ENCODE peak calls at places on chromosome 17, in five cellular contexts. C is AG09309, B is fibroblast of mammary gland, A is sigmoid colon, O is Caco-2. R is an unnamed sample.

GRCh38 chr17:17723354-17724261 is 42.4 kb downstream of the RAI1 start:
- DNase-seq in C (peak), B (peak), A (no peak), O (no peak), R (peak)

GRCh38 chr17:46012506-46013079 is 13.5 kb downstream of the STH start:
- DNase-seq in C (no peak), B (no peak), A (no peak), O (no peak), R (no peak)

GRCh38 chr17:61504697-61505096 is 52.5 kb downstream of the TBX4 start:
- DNase-seq in C (peak), B (peak), A (no peak), O (no peak), R (no peak)

GRCh38 chr17:72120878-72121163 is at the start of gene SOX9:
- DNase-seq in C (peak), B (peak), A (peak), O (peak), R (peak)

GRCh38 chr17:62807812-62808575 is at the start of gene MARCHF10:
- DNase-seq in C (no peak), B (no peak), A (no peak), O (peak), R (peak)

GRCh38 chr17:34651267-34651955 is 72.0 kb downstream of the TMEM132E start:
- DNase-seq in C (no peak), B (no peak), A (no peak), O (no peak), R (no peak)

GRCh38 chr17:58153046-58153445 is 4.9 kb downstream of the OR4D1 start:
- DNase-seq in C (no peak), B (no peak), A (no peak), O (no peak), R (no peak)

GRCh38 chr17:39755550-39756375 is 18.0 kb downstream of the GRB7 start:
- DNase-seq in C (no peak), B (peak), A (peak), O (no peak), R (peak)

GRCh38 chr17:51869387-51869786 is 289.1 kb downstream of the CA10 start:
- DNase-seq in C (no peak), B (peak), A (no peak), O (no peak), R (peak)

GRCh38 chr17:49901460-49902331 is 53.8 kb upstream of the TAC4 start:
- DNase-seq in C (no peak), B (no peak), A (no peak), O (peak), R (no peak)

GRCh38 chr17:49899588-49899987 is 51.7 kb upstream of the TAC4 start:
- DNase-seq in C (no peak), B (no peak), A (no peak), O (no peak), R (no peak)

GRCh38 chr17:49896860-49897259 is 49.0 kb upstream of the TAC4 start:
- DNase-seq in C (no peak), B (no peak), A (no peak), O (peak), R (no peak)

GRCh38 chr17:49896222-49896621 is 48.4 kb upstream of the TAC4 start:
- DNase-seq in C (no peak), B (no peak), A (no peak), O (no peak), R (no peak)

GRCh38 chr17:49898547-49899490 is 51.0 kb upstream of the TAC4 start:
- DNase-seq in C (no peak), B (peak), A (no peak), O (peak), R (no peak)
- TF ChIP-seq CTCF in C (peak), B (peak), A (no peak), O (peak), R (no peak)

GRCh38 chr17:78977992-78978973 is 1.4 kb downstream of the LGALS3BP start:
- DNase-seq in C (no peak), B (no peak), A (no peak), O (no peak), R (no peak)
- TF ChIP-seq CTCF in C (no peak), B (no peak), A (no peak), O (no peak), R (no peak)

DNA sequence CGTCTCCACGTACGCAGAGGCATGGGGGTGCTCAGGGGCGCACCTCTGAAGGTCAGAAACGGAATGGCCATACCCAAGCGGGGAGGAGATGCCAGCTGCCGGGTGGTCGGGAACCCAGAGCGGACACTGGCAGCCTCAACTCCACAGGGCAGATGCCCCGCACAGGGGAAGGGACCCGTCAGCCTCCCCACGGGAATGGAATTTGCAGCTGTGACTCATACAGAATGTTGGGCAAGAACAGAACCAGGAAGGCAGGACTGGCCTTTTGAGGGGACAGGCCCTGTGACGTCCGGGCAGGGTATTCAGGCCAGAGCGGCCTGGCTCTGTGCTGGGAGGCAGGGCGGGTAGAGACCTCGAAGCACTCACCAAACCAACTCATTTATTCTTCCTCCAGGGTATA is 7.5 kb downstream of the TK1 start:
- DNase-seq in C (peak), B (peak), A (no peak), O (no peak), R (no peak)
- TF ChIP-seq CTCF in C (no peak), B (no peak), A (no peak), O (no peak), R (no peak)

DNA sequence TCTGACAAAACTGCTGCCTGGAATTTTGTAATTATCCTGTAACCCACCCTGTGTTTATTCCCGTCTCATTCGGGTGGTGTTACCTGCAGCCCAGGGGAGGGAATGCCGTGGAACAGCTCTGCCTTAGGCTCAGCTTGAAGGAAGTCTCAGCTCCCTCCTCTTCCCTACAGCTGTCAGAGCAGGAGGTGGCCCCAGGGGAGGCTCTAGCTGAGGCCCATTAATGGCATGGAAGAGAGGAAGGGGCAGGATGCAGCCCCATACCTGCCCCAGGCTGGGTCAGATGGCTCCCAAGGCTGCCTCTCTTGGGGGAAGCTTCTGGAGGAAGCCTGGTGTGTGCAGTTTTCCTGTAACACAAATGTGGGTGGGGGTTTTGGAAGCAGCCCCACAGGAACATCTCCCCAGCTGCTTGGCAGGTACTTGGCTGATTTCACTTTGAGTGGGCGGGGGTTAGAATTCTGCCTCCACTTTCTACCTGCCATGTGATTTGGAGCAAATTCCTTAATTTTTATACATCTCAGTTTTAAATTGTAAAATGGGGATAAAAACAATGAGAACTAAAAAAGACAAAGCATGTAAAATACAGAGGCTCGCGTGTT is 103.9 kb downstream of the MGAT5B start:
- DNase-seq in C (no peak), B (no peak), A (no peak), O (no peak), R (no peak)
- TF ChIP-seq CTCF in C (no peak), B (no peak), A (no peak), O (no peak), R (no peak)

DNA sequence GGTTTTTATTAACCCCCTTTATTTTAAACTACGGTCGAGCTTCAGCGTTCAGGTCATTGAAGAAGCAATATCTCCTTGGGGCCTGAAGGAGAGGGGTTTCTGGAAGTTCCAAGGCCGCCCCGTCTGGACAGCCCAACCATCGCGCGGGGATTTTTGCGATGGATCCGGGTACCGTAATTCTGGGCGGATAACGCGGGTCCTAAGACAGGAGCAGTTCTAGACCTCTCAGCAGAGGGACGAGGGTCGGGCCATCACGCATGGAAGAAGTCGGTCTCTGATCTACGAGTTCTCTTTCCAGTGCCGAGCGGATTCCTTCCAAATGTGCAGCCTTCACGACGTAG is 3.6 kb downstream of the BORCS6 start:
- DNase-seq in C (no peak), B (no peak), A (no peak), O (no peak), R (no peak)
- TF ChIP-seq CTCF in C (peak), B (no peak), A (no peak), O (no peak), R (no peak)

R was measured in GM20000.